ENCODE peak calls at places on chromosomes 5 and 9, in five cellular contexts. One of them, this sample, is unnamed.

GRCh38 chr5:8491254-8491653 is 622.3 kb downstream of the MTRR start:
- DNase-seq in A549: no peak
- DNase-seq in HepG2: no peak
- DNase-seq in K562: no peak
- DNase-seq in GM12878: no peak
- DNase-seq in this sample: no peak

GRCh38 chr5:81425569-81425968 is 31.6 kb upstream of the ACOT12 start:
- DNase-seq in A549: peak
- DNase-seq in HepG2: peak
- DNase-seq in K562: peak
- DNase-seq in GM12878: no peak
- DNase-seq in this sample: no peak

GRCh38 chr5:151158287-151158661 is 695 bp upstream of the ANXA6 start:
- DNase-seq in A549: no peak
- DNase-seq in HepG2: peak
- DNase-seq in K562: peak
- DNase-seq in GM12878: no peak
- DNase-seq in this sample: peak

GRCh38 chr9:92609142-92609500 is 60.8 kb downstream of the IPPK start:
- DNase-seq in A549: no peak
- DNase-seq in HepG2: no peak
- DNase-seq in K562: peak
- DNase-seq in GM12878: no peak
- DNase-seq in this sample: no peak

GRCh38 chr9:128276574-128277270 is 646 bp downstream of the SWI5 start:
- DNase-seq in A549: peak
- DNase-seq in HepG2: no peak
- DNase-seq in K562: peak
- DNase-seq in GM12878: no peak
- DNase-seq in this sample: peak

GRCh38 chr5:174760721-174761120 is 36.3 kb downstream of the MSX2 start:
- DNase-seq in A549: no peak
- DNase-seq in HepG2: no peak
- DNase-seq in K562: no peak
- DNase-seq in GM12878: no peak
- DNase-seq in this sample: no peak

GRCh38 chr9:129139233-129139992 is 28.2 kb downstream of the PTPA start:
- DNase-seq in A549: peak
- DNase-seq in HepG2: peak
- DNase-seq in K562: peak
- DNase-seq in GM12878: peak
- DNase-seq in this sample: peak

GRCh38 chr5:180336234-180337020 is 16.7 kb downstream of the GFPT2 start:
- DNase-seq in A549: no peak
- DNase-seq in HepG2: no peak
- DNase-seq in K562: no peak
- DNase-seq in GM12878: no peak
- DNase-seq in this sample: no peak

GRCh38 chr9:89740722-89741121 is 135.9 kb downstream of the GADD45G start:
- DNase-seq in A549: no peak
- DNase-seq in HepG2: no peak
- DNase-seq in K562: no peak
- DNase-seq in GM12878: peak
- DNase-seq in this sample: no peak

GRCh38 chr5:64653776-64654175 is 36.5 kb upstream of the SHISAL2B start:
- DNase-seq in A549: no peak
- DNase-seq in HepG2: no peak
- DNase-seq in K562: no peak
- DNase-seq in GM12878: no peak
- DNase-seq in this sample: no peak

GRCh38 chr9:84932915-84933527 is 263.5 kb downstream of the NTRK2 start:
- DNase-seq in A549: no peak
- DNase-seq in HepG2: no peak
- DNase-seq in K562: no peak
- DNase-seq in GM12878: no peak
- DNase-seq in this sample: no peak

GRCh38 chr5:99070355-99070754 is 141.5 kb upstream of the CHD1 start:
- DNase-seq in A549: no peak
- DNase-seq in HepG2: no peak
- DNase-seq in K562: no peak
- DNase-seq in GM12878: no peak
- DNase-seq in this sample: no peak

GRCh38 chr5:102600964-102601363 is 102.2 kb upstream of the SLCO6A1 start:
- DNase-seq in A549: no peak
- DNase-seq in HepG2: no peak
- DNase-seq in K562: peak
- DNase-seq in GM12878: no peak
- DNase-seq in this sample: no peak

GRCh38 chr5:95733100-95733499 is 2.0 kb downstream of the RHOBTB3 start:
- DNase-seq in A549: no peak
- DNase-seq in HepG2: no peak
- DNase-seq in K562: no peak
- DNase-seq in GM12878: no peak
- DNase-seq in this sample: no peak

GRCh38 chr9:116313638-116314037 is 160.0 kb downstream of the PAPPA start:
- DNase-seq in A549: no peak
- DNase-seq in HepG2: no peak
- DNase-seq in K562: no peak
- DNase-seq in GM12878: no peak
- DNase-seq in this sample: no peak

GRCh38 chr9:98575379-98576346 is 133.1 kb downstream of the GABBR2 start:
- DNase-seq in A549: no peak
- DNase-seq in HepG2: no peak
- DNase-seq in K562: peak
- DNase-seq in GM12878: peak
- DNase-seq in this sample: no peak

GRCh38 chr5:80653497-80653896 is 955 bp upstream of the MSH3 start:
- DNase-seq in A549: no peak
- DNase-seq in HepG2: no peak
- DNase-seq in K562: peak
- DNase-seq in GM12878: no peak
- DNase-seq in this sample: no peak

GRCh38 chr5:74665246-74665645 is 19.8 kb upstream of the HEXB start:
- DNase-seq in A549: no peak
- DNase-seq in HepG2: no peak
- DNase-seq in K562: no peak
- DNase-seq in GM12878: no peak
- DNase-seq in this sample: no peak

GRCh38 chr5:84242286-84242685 is 142.4 kb downstream of the EDIL3 start:
- DNase-seq in A549: no peak
- DNase-seq in HepG2: no peak
- DNase-seq in K562: no peak
- DNase-seq in GM12878: no peak
- DNase-seq in this sample: no peak

GRCh38 chr9:98879094-98879957 is 64.4 kb upstream of the COL15A1 start:
- DNase-seq in A549: no peak
- DNase-seq in HepG2: no peak
- DNase-seq in K562: no peak
- DNase-seq in GM12878: no peak
- DNase-seq in this sample: no peak

GRCh38 chr9:137973829-137974416 is 96.3 kb downstream of the CACNA1B start:
- DNase-seq in A549: no peak
- DNase-seq in HepG2: no peak
- DNase-seq in K562: no peak
- DNase-seq in GM12878: no peak
- DNase-seq in this sample: no peak

GRCh38 chr5:36242534-36243144 is 914 bp upstream of the NADK2 start:
- DNase-seq in A549: no peak
- DNase-seq in HepG2: peak
- DNase-seq in K562: no peak
- DNase-seq in GM12878: no peak
- DNase-seq in this sample: no peak

GRCh38 chr5:54531536-54531935 is 14.0 kb downstream of the SNX18 start:
- DNase-seq in A549: no peak
- DNase-seq in HepG2: no peak
- DNase-seq in K562: no peak
- DNase-seq in GM12878: no peak
- DNase-seq in this sample: no peak

GRCh38 chr5:16819522-16820167 is 116.4 kb downstream of the MYO10 start:
- DNase-seq in A549: no peak
- DNase-seq in HepG2: no peak
- DNase-seq in K562: no peak
- DNase-seq in GM12878: no peak
- DNase-seq in this sample: no peak

GRCh38 chr9:112864413-112864812 is 26.3 kb downstream of the SLC46A2 start:
- DNase-seq in A549: no peak
- DNase-seq in HepG2: no peak
- DNase-seq in K562: no peak
- DNase-seq in GM12878: no peak
- DNase-seq in this sample: no peak

GRCh38 chr9:70411930-70412677 is 2.4 kb downstream of the KLF9 start:
- DNase-seq in A549: no peak
- DNase-seq in HepG2: peak
- DNase-seq in K562: peak
- DNase-seq in GM12878: peak
- DNase-seq in this sample: peak

GRCh38 chr5:178387856-178388190 is 155.2 kb upstream of the PHYKPL start:
- DNase-seq in A549: no peak
- DNase-seq in HepG2: no peak
- DNase-seq in K562: no peak
- DNase-seq in GM12878: no peak
- DNase-seq in this sample: peak

GRCh38 chr5:59789197-59789596 is 104.3 kb downstream of the PDE4D start:
- DNase-seq in A549: no peak
- DNase-seq in HepG2: no peak
- DNase-seq in K562: no peak
- DNase-seq in GM12878: no peak
- DNase-seq in this sample: no peak

GRCh38 chr9:2230362-2230761 is 215.2 kb downstream of the SMARCA2 start:
- DNase-seq in A549: no peak
- DNase-seq in HepG2: no peak
- DNase-seq in K562: no peak
- DNase-seq in GM12878: no peak
- DNase-seq in this sample: no peak

GRCh38 chr9:22389271-22389670 is 57.4 kb upstream of the DMRTA1 start:
- DNase-seq in A549: no peak
- DNase-seq in HepG2: no peak
- DNase-seq in K562: no peak
- DNase-seq in GM12878: no peak
- DNase-seq in this sample: no peak
- TF ChIP-seq ESRRA in A549: no peak
- TF ChIP-seq ESRRA in HepG2: no peak
- TF ChIP-seq ESRRA in K562: no peak
- TF ChIP-seq ESRRA in GM12878: no peak
- TF ChIP-seq ESRRA in this sample: no peak

GRCh38 chr5:69467442-69468225 is 25.0 kb upstream of the OCLN start:
- DNase-seq in A549: no peak
- DNase-seq in HepG2: no peak
- DNase-seq in K562: peak
- DNase-seq in GM12878: peak
- DNase-seq in this sample: no peak

GRCh38 chr5:69468631-69469030 is 24.0 kb upstream of the OCLN start:
- DNase-seq in A549: no peak
- DNase-seq in HepG2: no peak
- DNase-seq in K562: no peak
- DNase-seq in GM12878: peak
- DNase-seq in this sample: no peak
- TF ChIP-seq ESRRA in A549: no peak
- TF ChIP-seq ESRRA in HepG2: no peak
- TF ChIP-seq ESRRA in K562: no peak
- TF ChIP-seq ESRRA in GM12878: no peak
- TF ChIP-seq ESRRA in this sample: no peak

GRCh38 chr9:132708239-132708638 is 38.0 kb downstream of the GTF3C4 start:
- DNase-seq in A549: no peak
- DNase-seq in HepG2: no peak
- DNase-seq in K562: no peak
- DNase-seq in GM12878: no peak
- DNase-seq in this sample: no peak

GRCh38 chr9:132708769-132709168 is 38.5 kb downstream of the GTF3C4 start:
- DNase-seq in A549: no peak
- DNase-seq in HepG2: no peak
- DNase-seq in K562: no peak
- DNase-seq in GM12878: no peak
- DNase-seq in this sample: no peak

GRCh38 chr9:132716007-132716406 is 45.7 kb downstream of the GTF3C4 start:
- DNase-seq in A549: no peak
- DNase-seq in HepG2: no peak
- DNase-seq in K562: no peak
- DNase-seq in GM12878: no peak
- DNase-seq in this sample: no peak

GRCh38 chr9:132711846-132712245 is 41.6 kb downstream of the GTF3C4 start:
- DNase-seq in A549: no peak
- DNase-seq in HepG2: no peak
- DNase-seq in K562: no peak
- DNase-seq in GM12878: no peak
- DNase-seq in this sample: no peak

DNA sequence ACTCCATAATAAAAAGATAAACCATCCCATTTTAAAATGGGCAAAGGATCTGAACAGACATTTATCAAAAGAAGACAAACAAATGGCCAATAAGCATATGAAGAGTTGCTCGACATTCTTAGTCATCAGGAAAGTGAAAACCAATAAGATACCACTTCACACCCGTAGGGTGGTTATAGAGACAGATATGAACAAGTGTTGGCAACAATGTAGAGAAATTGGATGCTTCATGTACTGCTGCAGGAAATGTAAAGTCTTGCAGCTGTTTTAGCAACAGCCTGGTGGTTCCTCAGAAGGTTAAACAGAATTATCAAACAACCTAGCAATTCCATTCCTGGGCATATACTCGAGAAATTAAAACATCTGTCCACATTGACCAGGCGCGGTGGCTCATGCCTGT is 42.5 kb downstream of the GTF3C4 start:
- DNase-seq in A549: no peak
- DNase-seq in HepG2: no peak
- DNase-seq in K562: no peak
- DNase-seq in GM12878: no peak
- DNase-seq in this sample: no peak
- TF ChIP-seq ESRRA in A549: no peak
- TF ChIP-seq ESRRA in HepG2: no peak
- TF ChIP-seq ESRRA in K562: no peak
- TF ChIP-seq ESRRA in GM12878: no peak
- TF ChIP-seq ESRRA in this sample: no peak

DNA sequence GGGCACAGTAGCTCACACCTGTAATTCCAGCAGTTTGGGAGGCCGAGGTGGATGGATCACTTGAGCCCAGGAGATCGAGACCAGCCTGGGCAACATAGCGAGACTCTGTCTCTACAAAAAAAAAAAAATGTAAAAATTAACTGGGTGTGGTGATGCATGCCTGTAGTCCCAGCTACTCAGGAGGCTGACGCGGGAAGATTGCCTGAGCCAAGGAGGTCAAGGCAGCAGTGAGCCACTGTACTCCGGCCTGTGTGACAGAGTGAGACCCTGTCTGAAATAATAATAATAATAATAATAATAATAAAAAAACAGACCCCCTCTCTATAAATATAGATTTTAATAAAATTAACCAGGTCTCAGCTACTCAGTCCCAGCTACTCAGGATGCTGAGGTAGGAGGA is 179.7 kb downstream of the AOPEP start:
- DNase-seq in A549: no peak
- DNase-seq in HepG2: no peak
- DNase-seq in K562: no peak
- DNase-seq in GM12878: no peak
- DNase-seq in this sample: no peak
- TF ChIP-seq ESRRA in A549: no peak
- TF ChIP-seq ESRRA in HepG2: no peak
- TF ChIP-seq ESRRA in K562: no peak
- TF ChIP-seq ESRRA in GM12878: no peak
- TF ChIP-seq ESRRA in this sample: no peak

GRCh38 chr9:32551491-32552049 is 557 bp upstream of the SMIM27 start:
- DNase-seq in A549: peak
- DNase-seq in HepG2: peak
- DNase-seq in K562: peak
- DNase-seq in GM12878: peak
- DNase-seq in this sample: no peak
- TF ChIP-seq ESRRA in A549: no peak
- TF ChIP-seq ESRRA in HepG2: peak
- TF ChIP-seq ESRRA in K562: no peak
- TF ChIP-seq ESRRA in GM12878: no peak
- TF ChIP-seq ESRRA in this sample: no peak

This sample was measured in WTC11.